ENCODE peak calls at places on chromosomes 4 and X, in eight cellular contexts. K is lower lobe of right lung, M is heart right ventricle, T is cardiac muscle cell, O is upper lobe of right lung, Q is hepatocyte, C is uterus, G is right lobe of liver. W is an unnamed sample. For H3K27me3, the result is how much of the 10 kb centered on the place peaks cover.

GRCh38 chr4:153013202-153013988 is 77.3 kb downstream of the FHDC1 start:
- DNase-seq in K (no peak), M (no peak), T (no peak), O (no peak), Q (no peak), C (no peak), G (no peak), W (no peak)

GRCh38 chr4:143354990-143355389 is 18.3 kb downstream of the GAB1 start:
- DNase-seq in K (no peak), M (no peak), T (peak), O (no peak), Q (no peak), C (no peak), G (no peak), W (no peak)

GRCh38 chr4:175339100-175339707 is 421.0 kb downstream of the ADAM29 start:
- DNase-seq in K (no peak), M (no peak), T (no peak), O (no peak), Q (no peak), C (no peak), G (no peak), W (no peak)

GRCh38 chr4:121053601-121054143 is 18.7 kb downstream of the NDNF start:
- DNase-seq in K (no peak), M (no peak), T (no peak), O (no peak), Q (no peak), C (no peak), G (no peak), W (peak)

GRCh38 chr4:3302786-3303444 is 10.1 kb downstream of the RGS12 start:
- DNase-seq in K (no peak), M (no peak), T (no peak), O (peak), Q (no peak), C (no peak), G (peak), W (no peak)

GRCh38 chr4:155514628-155515027 is 137.9 kb upstream of the MAP9 start:
- DNase-seq in K (no peak), M (no peak), T (no peak), O (no peak), Q (no peak), C (no peak), G (no peak), W (no peak)

GRCh38 chr4:80011636-80012236 is 61.3 kb downstream of the ANTXR2 start:
- DNase-seq in K (no peak), M (no peak), T (peak), O (no peak), Q (no peak), C (no peak), G (no peak), W (no peak)

GRCh38 chrX:115393271-115393670 is 103.8 kb downstream of the LUZP4 start:
- DNase-seq in K (no peak), M (no peak), T (peak), O (no peak), Q (peak), C (no peak), G (no peak), W (no peak)

GRCh38 chr4:89119166-89119565 is 7.8 kb downstream of the TIGD2 start:
- DNase-seq in K (no peak), M (no peak), T (peak), O (no peak), Q (no peak), C (no peak), G (no peak), W (no peak)

DNA sequence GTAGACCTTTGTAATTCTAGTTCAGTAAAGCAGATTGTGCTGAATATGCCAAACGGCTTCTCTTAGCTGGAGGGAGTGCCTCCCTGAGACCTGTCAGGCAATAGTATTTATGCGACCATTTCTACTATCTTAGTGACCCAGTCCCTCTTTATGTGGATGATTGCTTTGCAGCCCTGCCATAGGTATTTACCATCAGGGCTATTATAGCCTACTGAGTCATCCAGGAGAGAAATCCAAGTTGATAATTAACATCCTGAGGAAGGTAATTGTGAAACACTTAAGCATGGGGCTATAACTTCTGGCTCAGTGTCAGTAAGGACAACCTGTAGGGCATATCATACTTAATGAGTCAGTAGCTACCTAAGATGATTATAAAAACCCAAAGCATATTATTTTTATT is 103.9 kb upstream of the MAOA start:
- DNase-seq in K (no peak), M (no peak), T (no peak), O (no peak), Q (peak), C (no peak), G (no peak), W (no peak)
- H3K4me3 ChIP-seq in K (no peak), M (no peak), T (no peak), O (no peak), Q (no peak), C (no peak), G (no peak), W (no peak)

GRCh38 chrX:140503230-140503585 is 1.7 kb downstream of the SOX3 start:
- DNase-seq in K (no peak), M (no peak), T (no peak), O (no peak), Q (no peak), C (no peak), G (no peak), W (no peak)
- H3K27me3 ChIP-seq in K (half or more), M (half or more), T (half or more), O (under half), Q (half or more), C (under half), G (under half), W (under half)

GRCh38 chr4:7753931-7754465 is 185.7 kb downstream of the AFAP1 start:
- DNase-seq in K (no peak), M (no peak), T (no peak), O (no peak), Q (no peak), C (no peak), G (no peak), W (no peak)

GRCh38 chr4:7756071-7756470 is 183.6 kb downstream of the AFAP1 start:
- DNase-seq in K (peak), M (no peak), T (no peak), O (no peak), Q (no peak), C (no peak), G (peak), W (peak)

GRCh38 chr4:7755529-7755928 is 184.1 kb downstream of the AFAP1 start:
- DNase-seq in K (peak), M (no peak), T (no peak), O (no peak), Q (no peak), C (no peak), G (peak), W (peak)

GRCh38 chr4:7753271-7753670 is 186.4 kb downstream of the AFAP1 start:
- DNase-seq in K (peak), M (no peak), T (no peak), O (no peak), Q (no peak), C (no peak), G (no peak), W (peak)

DNA sequence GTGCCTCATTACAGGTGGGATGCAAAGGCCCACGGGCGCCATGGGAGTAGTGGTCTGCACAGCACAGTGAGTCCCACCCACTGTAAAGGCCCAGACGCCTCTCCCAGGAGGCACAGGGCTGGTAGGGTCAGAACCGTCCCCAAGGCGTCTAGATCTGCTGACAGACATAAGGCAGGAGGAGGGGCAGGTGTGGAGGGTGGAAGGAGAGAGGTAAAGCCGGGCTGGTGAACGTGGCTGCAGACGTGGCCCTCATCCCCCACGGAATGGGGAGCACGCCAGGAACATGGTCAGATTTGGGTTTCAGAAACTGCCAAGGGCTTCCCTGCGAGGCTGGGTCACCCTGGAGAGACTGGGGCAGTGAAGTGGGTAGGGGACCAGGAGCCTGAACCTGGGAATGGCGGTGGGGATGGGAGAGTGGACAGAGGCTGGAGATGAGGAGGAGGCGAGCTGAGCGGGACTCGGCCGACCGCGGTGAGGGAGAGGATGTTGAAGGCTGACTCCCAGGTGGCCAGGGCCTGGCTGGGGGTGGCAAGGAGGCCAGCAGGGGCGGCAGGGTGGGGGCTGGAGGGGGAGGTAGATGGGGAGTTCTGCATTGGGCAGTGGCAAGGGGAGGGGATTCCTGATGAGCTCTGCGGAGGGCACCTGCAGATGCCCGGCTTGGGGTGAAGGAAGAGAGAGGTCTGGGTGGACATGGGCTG is 184.9 kb downstream of the AFAP1 start:
- DNase-seq in K (peak), M (no peak), T (no peak), O (no peak), Q (no peak), C (no peak), G (no peak), W (peak)
- H3K4me3 ChIP-seq in K (no peak), M (no peak), T (no peak), O (no peak), Q (no peak), C (no peak), G (no peak), W (no peak)

GRCh38 chr4:110033994-110034393 is 121.3 kb downstream of the EGF start:
- DNase-seq in K (no peak), M (no peak), T (no peak), O (no peak), Q (no peak), C (no peak), G (no peak), W (peak)
- H3K27me3 ChIP-seq in K (under half), M (under half), T (under half), O (under half), Q (under half), C (under half), G (under half), W (under half)

DNA sequence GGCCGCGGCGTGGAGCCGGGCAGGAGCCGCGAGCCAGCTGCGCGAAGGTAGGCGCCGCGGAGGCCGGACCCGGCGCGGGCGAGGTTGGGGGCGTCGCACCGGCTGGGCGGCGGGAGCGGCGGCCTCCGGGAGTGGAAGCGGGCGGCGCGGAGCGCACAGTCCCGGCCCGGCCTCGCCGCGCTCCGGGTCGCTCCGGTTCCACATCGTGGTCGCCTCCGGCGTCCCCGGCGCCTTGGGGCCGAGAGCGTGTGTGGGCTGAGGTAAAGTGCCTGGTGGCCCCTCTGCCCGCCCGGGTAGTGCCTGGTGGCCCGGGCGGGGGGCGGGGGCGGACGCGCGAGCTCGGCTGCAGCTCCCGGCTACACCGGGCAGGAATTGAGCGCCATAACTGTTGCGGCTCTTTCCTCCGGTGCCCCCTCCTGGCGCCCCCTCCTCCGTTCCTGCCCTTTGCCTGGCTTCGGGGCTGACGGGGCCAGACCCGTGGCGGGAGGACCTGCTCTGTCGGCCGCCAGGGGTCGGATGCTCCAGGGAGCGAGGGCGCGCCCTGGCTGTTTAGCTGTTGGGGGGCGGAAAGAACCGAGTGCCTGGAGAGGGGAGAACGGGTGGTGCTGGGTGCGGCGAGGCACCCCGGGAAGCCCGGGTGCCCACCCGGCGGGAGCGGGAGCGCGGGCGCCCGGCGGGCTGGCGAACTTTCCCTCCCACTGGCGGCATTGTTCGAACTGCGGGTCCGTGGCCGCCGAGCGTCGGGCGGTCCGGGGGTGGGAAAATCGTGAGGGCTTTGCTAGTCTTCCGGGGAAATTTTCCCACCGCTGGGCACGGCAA is 661 bp downstream of the JADE3 start:
- DNase-seq in K (peak), M (peak), T (peak), O (peak), Q (peak), C (peak), G (peak), W (peak)
- H3K4me3 ChIP-seq in K (peak), M (peak), T (peak), O (peak), Q (peak), C (peak), G (peak), W (peak)

GRCh38 chrX:15673970-15674369 is 9.4 kb upstream of the CLTRN start:
- DNase-seq in K (no peak), M (no peak), T (no peak), O (no peak), Q (no peak), C (no peak), G (no peak), W (no peak)
- H3K27me3 ChIP-seq in K (under half), M (under half), T (under half), O (under half), Q (under half), C (under half), G (under half), W (under half)

GRCh38 chr4:8592366-8593267 is at the start of gene CPZ:
- DNase-seq in K (no peak), M (no peak), T (peak), O (no peak), Q (peak), C (peak), G (no peak), W (peak)
- H3K4me3 ChIP-seq in K (peak), M (no peak), T (peak), O (peak), Q (peak), C (peak), G (no peak), W (peak)

W was measured in right cardiac atrium.